ENCODE peak calls at places on chromosome 14, in nine cellular contexts. C, U, O, L, J, Q, F, K and A are unnamed samples.

GRCh38 chr14:66939409-66939808 is 249.8 kb upstream of the GARIN2 start:
- DNase-seq in C (no peak), U (no peak), O (no peak), L (no peak), J (no peak), Q (no peak), F (no peak), K (no peak), A (no peak)

GRCh38 chr14:69698572-69698971 is 68.4 kb upstream of the SRSF5 start:
- DNase-seq in C (no peak), U (no peak), O (no peak), L (no peak), J (no peak), Q (no peak), F (no peak), K (no peak), A (no peak)

GRCh38 chr14:103284574-103285467 is 49.2 kb upstream of the EIF5 start:
- DNase-seq in C (no peak), U (no peak), O (no peak), L (peak), J (no peak), Q (no peak), F (no peak), K (no peak), A (no peak)

GRCh38 chr14:90630407-90630806 is 185.8 kb downstream of the TTC7B start:
- DNase-seq in C (no peak), U (no peak), O (peak), L (no peak), J (no peak), Q (no peak), F (no peak), K (no peak), A (no peak)

GRCh38 chr14:26448181-26448855 is 149.5 kb downstream of the NOVA1 start:
- DNase-seq in C (no peak), U (no peak), O (no peak), L (no peak), J (no peak), Q (peak), F (no peak), K (no peak), A (no peak)

GRCh38 chr14:32744811-32745445 is 193.8 kb upstream of the NPAS3 start:
- DNase-seq in C (no peak), U (no peak), O (no peak), L (no peak), J (no peak), Q (no peak), F (no peak), K (no peak), A (no peak)

GRCh38 chr14:75630695-75631452 is 29.8 kb downstream of the ERG28 start:
- DNase-seq in C (no peak), U (no peak), O (no peak), L (no peak), J (no peak), Q (peak), F (no peak), K (no peak), A (no peak)

GRCh38 chr14:73995977-73996378 is 23.1 kb downstream of the ENTPD5 start:
- DNase-seq in C (no peak), U (no peak), O (no peak), L (no peak), J (no peak), Q (no peak), F (no peak), K (no peak), A (no peak)

GRCh38 chr14:103008768-103009342 is 48.5 kb downstream of the CDC42BPB start:
- DNase-seq in C (no peak), U (no peak), O (no peak), L (peak), J (peak), Q (no peak), F (no peak), K (no peak), A (no peak)

GRCh38 chr14:102525213-102526143 is 15.9 kb upstream of the ANKRD9 start:
- DNase-seq in C (peak), U (no peak), O (peak), L (peak), J (no peak), Q (no peak), F (no peak), K (peak), A (peak)

GRCh38 chr14:106378191-106378590 is 851.8 kb downstream of the TMEM121 start:
- DNase-seq in C (peak), U (no peak), O (no peak), L (no peak), J (no peak), Q (no peak), F (peak), K (peak), A (no peak)

GRCh38 chr14:69321601-69322330 is 61.8 kb downstream of the GALNT16 start:
- DNase-seq in C (no peak), U (no peak), O (no peak), L (no peak), J (no peak), Q (peak), F (no peak), K (no peak), A (no peak)

GRCh38 chr14:56002876-56003625 is 115.2 kb upstream of the PELI2 start:
- DNase-seq in C (peak), U (no peak), O (no peak), L (no peak), J (no peak), Q (no peak), F (no peak), K (peak), A (no peak)

GRCh38 chr14:93073833-93074769 is 41.6 kb downstream of the ITPK1 start:
- DNase-seq in C (no peak), U (no peak), O (peak), L (no peak), J (no peak), Q (no peak), F (no peak), K (no peak), A (no peak)

GRCh38 chr14:96083667-96084320 is 44.6 kb downstream of the C14orf132 start:
- DNase-seq in C (no peak), U (no peak), O (peak), L (peak), J (peak), Q (no peak), F (no peak), K (no peak), A (no peak)

GRCh38 chr14:94679941-94680340 is 67.8 kb downstream of the SERPINA3 start:
- DNase-seq in C (no peak), U (no peak), O (peak), L (no peak), J (no peak), Q (no peak), F (no peak), K (no peak), A (no peak)

GRCh38 chr14:69997849-69998248 is 118.6 kb downstream of the SMOC1 start:
- DNase-seq in C (no peak), U (peak), O (no peak), L (peak), J (no peak), Q (no peak), F (no peak), K (no peak), A (no peak)

GRCh38 chr14:69711065-69711464 is 55.9 kb upstream of the SRSF5 start:
- DNase-seq in C (no peak), U (peak), O (peak), L (no peak), J (no peak), Q (no peak), F (no peak), K (no peak), A (no peak)

GRCh38 chr14:105882626-105883025 is 356.2 kb downstream of the TMEM121 start:
- DNase-seq in C (no peak), U (peak), O (peak), L (no peak), J (no peak), Q (peak), F (no peak), K (no peak), A (no peak)

GRCh38 chr14:62691613-62692489 is 353.4 kb downstream of the KCNH5 start:
- DNase-seq in C (no peak), U (peak), O (peak), L (peak), J (no peak), Q (no peak), F (no peak), K (no peak), A (no peak)

GRCh38 chr14:32724864-32725550 is 213.7 kb upstream of the NPAS3 start:
- DNase-seq in C (no peak), U (no peak), O (no peak), L (peak), J (no peak), Q (peak), F (no peak), K (no peak), A (no peak)

GRCh38 chr14:85516239-85517112 is 13.5 kb upstream of the FLRT2 start:
- DNase-seq in C (no peak), U (no peak), O (no peak), L (no peak), J (no peak), Q (no peak), F (no peak), K (no peak), A (no peak)

GRCh38 chr14:33668066-33668465 is 282.8 kb downstream of the EGLN3 start:
- DNase-seq in C (no peak), U (no peak), O (no peak), L (peak), J (no peak), Q (no peak), F (no peak), K (no peak), A (no peak)